ENCODE peak calls at places on chromosomes 6 and 20, in eight cellular contexts. One of them, this sample, is unnamed. For H3K4me1, the result is how much of the 10 kb centered on the place peaks cover.

GRCh38 chr6:51891784-51892183 is 195.6 kb downstream of the PKHD1 start:
- DNase-seq in mammary epithelial cell: no peak
- DNase-seq in PC-9: no peak
- DNase-seq in CD8-positive, alpha-beta memory T cell: no peak
- DNase-seq in H9: no peak
- DNase-seq in GM23248: no peak
- DNase-seq in PC-3: peak
- DNase-seq in hepatocyte: no peak
- DNase-seq in this sample: no peak

GRCh38 chr6:139124887-139125672 is 9.8 kb upstream of the HECA start:
- DNase-seq in mammary epithelial cell: peak
- DNase-seq in PC-9: peak
- DNase-seq in CD8-positive, alpha-beta memory T cell: peak
- DNase-seq in H9: peak
- DNase-seq in GM23248: peak
- DNase-seq in PC-3: peak
- DNase-seq in hepatocyte: peak
- DNase-seq in this sample: peak

GRCh38 chr6:38973178-38974057 is 75.2 kb upstream of the GLP1R start:
- DNase-seq in mammary epithelial cell: peak
- DNase-seq in PC-9: peak
- DNase-seq in CD8-positive, alpha-beta memory T cell: no peak
- DNase-seq in H9: no peak
- DNase-seq in GM23248: peak
- DNase-seq in PC-3: peak
- DNase-seq in hepatocyte: peak
- DNase-seq in this sample: peak

GRCh38 chr20:6956056-6956455 is 188.6 kb downstream of the BMP2 start:
- DNase-seq in mammary epithelial cell: peak
- DNase-seq in PC-9: no peak
- DNase-seq in CD8-positive, alpha-beta memory T cell: no peak
- DNase-seq in H9: no peak
- DNase-seq in GM23248: no peak
- DNase-seq in PC-3: no peak
- DNase-seq in hepatocyte: no peak
- DNase-seq in this sample: no peak

GRCh38 chr6:89281779-89282246 is 33.3 kb downstream of the GABRR2 start:
- DNase-seq in mammary epithelial cell: peak
- DNase-seq in PC-9: peak
- DNase-seq in CD8-positive, alpha-beta memory T cell: peak
- DNase-seq in H9: peak
- DNase-seq in GM23248: peak
- DNase-seq in PC-3: peak
- DNase-seq in hepatocyte: no peak
- DNase-seq in this sample: peak

GRCh38 chr6:99545442-99545841 is 23.0 kb downstream of the CCNC start:
- DNase-seq in mammary epithelial cell: no peak
- DNase-seq in PC-9: no peak
- DNase-seq in CD8-positive, alpha-beta memory T cell: no peak
- DNase-seq in H9: no peak
- DNase-seq in GM23248: no peak
- DNase-seq in PC-3: no peak
- DNase-seq in hepatocyte: no peak
- DNase-seq in this sample: no peak

GRCh38 chr6:35007016-35007415 is 118.0 kb downstream of the ANKS1A start:
- DNase-seq in mammary epithelial cell: no peak
- DNase-seq in PC-9: no peak
- DNase-seq in CD8-positive, alpha-beta memory T cell: no peak
- DNase-seq in H9: no peak
- DNase-seq in GM23248: no peak
- DNase-seq in PC-3: no peak
- DNase-seq in hepatocyte: no peak
- DNase-seq in this sample: no peak

GRCh38 chr6:148203970-148204369 is 138.7 kb upstream of the SASH1 start:
- DNase-seq in mammary epithelial cell: no peak
- DNase-seq in PC-9: no peak
- DNase-seq in CD8-positive, alpha-beta memory T cell: peak
- DNase-seq in H9: no peak
- DNase-seq in GM23248: peak
- DNase-seq in PC-3: no peak
- DNase-seq in hepatocyte: no peak
- DNase-seq in this sample: no peak

GRCh38 chr20:63471002-63471718 is 1.3 kb downstream of the KCNQ2 start:
- DNase-seq in mammary epithelial cell: no peak
- DNase-seq in PC-9: no peak
- DNase-seq in CD8-positive, alpha-beta memory T cell: no peak
- DNase-seq in H9: no peak
- DNase-seq in GM23248: no peak
- DNase-seq in PC-3: no peak
- DNase-seq in hepatocyte: no peak
- DNase-seq in this sample: no peak

GRCh38 chr6:89792881-89793280 is 26.7 kb downstream of the MDN1 start:
- DNase-seq in mammary epithelial cell: peak
- DNase-seq in PC-9: no peak
- DNase-seq in CD8-positive, alpha-beta memory T cell: no peak
- DNase-seq in H9: peak
- DNase-seq in GM23248: peak
- DNase-seq in PC-3: peak
- DNase-seq in hepatocyte: peak
- DNase-seq in this sample: no peak

GRCh38 chr20:58682656-58683055 is 9.9 kb upstream of the NPEPL1 start:
- DNase-seq in mammary epithelial cell: peak
- DNase-seq in PC-9: no peak
- DNase-seq in CD8-positive, alpha-beta memory T cell: no peak
- DNase-seq in H9: no peak
- DNase-seq in GM23248: peak
- DNase-seq in PC-3: peak
- DNase-seq in hepatocyte: no peak
- DNase-seq in this sample: no peak

GRCh38 chr6:17457405-17457804 is 64.0 kb downstream of the CAP2 start:
- DNase-seq in mammary epithelial cell: no peak
- DNase-seq in PC-9: no peak
- DNase-seq in CD8-positive, alpha-beta memory T cell: no peak
- DNase-seq in H9: no peak
- DNase-seq in GM23248: no peak
- DNase-seq in PC-3: no peak
- DNase-seq in hepatocyte: no peak
- DNase-seq in this sample: no peak

GRCh38 chr6:138310294-138310693 is 67.4 kb upstream of the SMIM28 start:
- DNase-seq in mammary epithelial cell: no peak
- DNase-seq in PC-9: no peak
- DNase-seq in CD8-positive, alpha-beta memory T cell: no peak
- DNase-seq in H9: no peak
- DNase-seq in GM23248: no peak
- DNase-seq in PC-3: no peak
- DNase-seq in hepatocyte: peak
- DNase-seq in this sample: no peak

GRCh38 chr6:56863366-56863765 is 91.5 kb upstream of the BEND6 start:
- DNase-seq in mammary epithelial cell: peak
- DNase-seq in PC-9: peak
- DNase-seq in CD8-positive, alpha-beta memory T cell: no peak
- DNase-seq in H9: no peak
- DNase-seq in GM23248: peak
- DNase-seq in PC-3: peak
- DNase-seq in hepatocyte: peak
- DNase-seq in this sample: no peak

GRCh38 chr6:53441761-53442160 is 93.0 kb upstream of the ELOVL5 start:
- DNase-seq in mammary epithelial cell: no peak
- DNase-seq in PC-9: no peak
- DNase-seq in CD8-positive, alpha-beta memory T cell: no peak
- DNase-seq in H9: no peak
- DNase-seq in GM23248: peak
- DNase-seq in PC-3: no peak
- DNase-seq in hepatocyte: no peak
- DNase-seq in this sample: no peak

GRCh38 chr6:706819-707381 is 14.0 kb upstream of the EXOC2 start:
- DNase-seq in mammary epithelial cell: no peak
- DNase-seq in PC-9: no peak
- DNase-seq in CD8-positive, alpha-beta memory T cell: no peak
- DNase-seq in H9: no peak
- DNase-seq in GM23248: no peak
- DNase-seq in PC-3: no peak
- DNase-seq in hepatocyte: no peak
- DNase-seq in this sample: no peak

GRCh38 chr6:131946404-131946991 is 4.7 kb downstream of the CCN2 start:
- DNase-seq in mammary epithelial cell: no peak
- DNase-seq in PC-9: no peak
- DNase-seq in CD8-positive, alpha-beta memory T cell: no peak
- DNase-seq in H9: no peak
- DNase-seq in GM23248: peak
- DNase-seq in PC-3: no peak
- DNase-seq in hepatocyte: no peak
- DNase-seq in this sample: no peak

GRCh38 chr20:61589055-61589385 is 337.0 kb downstream of the CDH4 start:
- DNase-seq in mammary epithelial cell: peak
- DNase-seq in PC-9: no peak
- DNase-seq in CD8-positive, alpha-beta memory T cell: no peak
- DNase-seq in H9: no peak
- DNase-seq in GM23248: peak
- DNase-seq in PC-3: peak
- DNase-seq in hepatocyte: no peak
- DNase-seq in this sample: no peak

GRCh38 chr6:140107216-140107615 is 732.8 kb upstream of the CITED2 start:
- DNase-seq in mammary epithelial cell: no peak
- DNase-seq in PC-9: no peak
- DNase-seq in CD8-positive, alpha-beta memory T cell: no peak
- DNase-seq in H9: no peak
- DNase-seq in GM23248: no peak
- DNase-seq in PC-3: no peak
- DNase-seq in hepatocyte: no peak
- DNase-seq in this sample: no peak

GRCh38 chr6:149334682-149335160 is 17.2 kb downstream of the TAB2 start:
- DNase-seq in mammary epithelial cell: peak
- DNase-seq in PC-9: peak
- DNase-seq in CD8-positive, alpha-beta memory T cell: no peak
- DNase-seq in H9: no peak
- DNase-seq in GM23248: peak
- DNase-seq in PC-3: peak
- DNase-seq in hepatocyte: peak
- DNase-seq in this sample: no peak

GRCh38 chr6:32845381-32845884 is 1.6 kb upstream of the PSMB8 start:
- DNase-seq in mammary epithelial cell: no peak
- DNase-seq in PC-9: no peak
- DNase-seq in CD8-positive, alpha-beta memory T cell: peak
- DNase-seq in H9: no peak
- DNase-seq in GM23248: no peak
- DNase-seq in PC-3: no peak
- DNase-seq in hepatocyte: no peak
- DNase-seq in this sample: peak
- H3K4me1 ChIP-seq in mammary epithelial cell: under half
- H3K4me1 ChIP-seq in PC-9: under half
- H3K4me1 ChIP-seq in CD8-positive, alpha-beta memory T cell: half or more
- H3K4me1 ChIP-seq in H9: under half
- H3K4me1 ChIP-seq in GM23248: under half
- H3K4me1 ChIP-seq in PC-3: under half
- H3K4me1 ChIP-seq in hepatocyte: under half
- H3K4me1 ChIP-seq in this sample: half or more

DNA sequence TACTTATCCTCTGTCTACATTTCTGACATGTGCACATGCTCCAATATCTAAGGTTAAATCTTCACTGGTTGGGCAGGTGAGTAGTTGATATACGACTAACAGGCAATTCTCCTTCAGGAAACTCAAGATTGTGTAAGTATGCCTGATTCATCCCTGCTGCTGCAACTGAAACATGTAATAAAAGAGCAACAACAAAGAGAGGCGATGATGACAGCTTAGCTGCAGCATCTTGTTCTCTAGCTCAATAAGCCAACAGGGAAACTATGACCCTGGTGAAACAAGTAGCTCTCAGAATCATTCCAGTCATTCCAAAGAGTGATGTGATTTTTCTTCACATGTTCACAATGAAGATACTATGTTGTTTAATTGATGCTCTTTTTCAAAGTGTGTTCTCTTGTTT is 74.4 kb downstream of the ELOVL4 start:
- DNase-seq in mammary epithelial cell: peak
- DNase-seq in PC-9: no peak
- DNase-seq in CD8-positive, alpha-beta memory T cell: no peak
- DNase-seq in H9: no peak
- DNase-seq in GM23248: peak
- DNase-seq in PC-3: peak
- DNase-seq in hepatocyte: peak
- DNase-seq in this sample: no peak
- H3K4me1 ChIP-seq in mammary epithelial cell: under half
- H3K4me1 ChIP-seq in PC-9: under half
- H3K4me1 ChIP-seq in CD8-positive, alpha-beta memory T cell: under half
- H3K4me1 ChIP-seq in H9: under half
- H3K4me1 ChIP-seq in GM23248: under half
- H3K4me1 ChIP-seq in PC-3: under half
- H3K4me1 ChIP-seq in hepatocyte: under half
- H3K4me1 ChIP-seq in this sample: under half

DNA sequence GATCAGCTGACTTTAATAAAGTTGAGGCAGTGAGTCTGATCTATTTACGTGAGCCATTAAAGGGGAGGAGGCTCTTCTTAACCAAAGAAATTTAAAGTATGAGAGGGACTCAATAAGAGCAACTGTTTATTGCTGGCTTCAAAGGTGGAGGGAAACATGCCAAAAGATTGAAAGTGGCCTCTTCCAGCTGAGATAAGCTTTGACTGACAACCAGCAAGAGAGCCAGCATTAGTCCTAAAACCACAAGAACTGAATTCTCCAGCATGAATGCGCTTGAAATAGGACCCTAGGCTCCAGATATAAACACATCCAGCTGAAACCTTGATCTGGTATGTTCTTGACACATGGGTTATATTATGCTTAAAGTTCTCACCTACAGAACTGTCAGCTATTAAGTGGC is 123.1 kb upstream of the GJE1 start:
- DNase-seq in mammary epithelial cell: no peak
- DNase-seq in PC-9: peak
- DNase-seq in CD8-positive, alpha-beta memory T cell: no peak
- DNase-seq in H9: no peak
- DNase-seq in GM23248: no peak
- DNase-seq in PC-3: peak
- DNase-seq in hepatocyte: no peak
- DNase-seq in this sample: no peak
- H3K4me1 ChIP-seq in mammary epithelial cell: under half
- H3K4me1 ChIP-seq in PC-9: under half
- H3K4me1 ChIP-seq in CD8-positive, alpha-beta memory T cell: under half
- H3K4me1 ChIP-seq in H9: under half
- H3K4me1 ChIP-seq in GM23248: under half
- H3K4me1 ChIP-seq in PC-3: half or more
- H3K4me1 ChIP-seq in hepatocyte: under half
- H3K4me1 ChIP-seq in this sample: under half

DNA sequence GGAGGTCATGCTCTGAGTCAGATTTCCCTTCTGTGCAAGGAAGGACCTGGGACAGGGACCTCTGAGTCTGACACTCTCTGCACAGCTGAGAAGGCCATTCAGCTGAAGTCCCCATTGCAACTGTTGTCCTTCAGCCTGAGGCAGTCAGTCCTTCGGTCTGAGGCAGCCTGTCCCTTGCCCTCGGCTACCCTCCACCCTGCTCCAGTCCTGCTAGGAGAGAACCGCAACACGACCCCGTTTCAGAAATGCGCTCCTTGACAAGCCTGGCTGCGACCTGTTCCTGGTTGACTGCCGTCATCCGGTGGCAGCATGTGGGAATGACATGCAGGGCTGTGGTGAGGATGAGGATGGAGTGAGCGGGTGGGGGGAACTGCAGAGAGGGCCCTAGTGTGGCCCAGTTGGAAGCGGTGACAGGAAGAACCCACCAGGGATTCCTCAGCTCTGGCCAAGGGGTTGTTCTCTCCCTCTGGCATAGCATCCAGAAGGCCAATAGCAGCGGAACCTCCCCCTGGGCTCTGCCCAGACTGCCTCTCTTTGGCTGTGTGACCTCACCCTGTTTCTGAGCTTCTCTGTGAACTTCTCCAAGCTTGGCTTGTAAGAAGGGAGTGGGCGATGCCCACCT is 40.3 kb upstream of the ANGPT4 start:
- DNase-seq in mammary epithelial cell: peak
- DNase-seq in PC-9: peak
- DNase-seq in CD8-positive, alpha-beta memory T cell: peak
- DNase-seq in H9: peak
- DNase-seq in GM23248: peak
- DNase-seq in PC-3: peak
- DNase-seq in hepatocyte: peak
- DNase-seq in this sample: peak
- H3K4me1 ChIP-seq in mammary epithelial cell: under half
- H3K4me1 ChIP-seq in PC-9: under half
- H3K4me1 ChIP-seq in CD8-positive, alpha-beta memory T cell: under half
- H3K4me1 ChIP-seq in H9: under half
- H3K4me1 ChIP-seq in GM23248: under half
- H3K4me1 ChIP-seq in PC-3: under half
- H3K4me1 ChIP-seq in hepatocyte: under half
- H3K4me1 ChIP-seq in this sample: under half

This sample was measured in CD4-positive, CD25-positive, alpha-beta regulatory T cell.